ENCODE peak calls at places on chromosomes 3 and 15, in four cellular contexts. O, L, M and J are unnamed samples.

GRCh38 chr3:195075941-195076875 is 194.8 kb downstream of the XXYLT1 start:
- DNase-seq in L (no peak), M (no peak), O (no peak), J (no peak)

GRCh38 chr3:71582612-71583568 is 638 bp downstream of the FOXP1 start:
- DNase-seq in L (no peak), O (peak), M (peak), J (peak)

GRCh38 chr3:99114565-99115291 is 213.2 kb upstream of the DCBLD2 start:
- DNase-seq in O (peak), M (peak), L (no peak), J (no peak)

GRCh38 chr3:62143843-62144450 is 229.4 kb downstream of the FEZF2 start:
- DNase-seq in M (no peak), O (no peak), L (no peak), J (no peak)

GRCh38 chr3:15860014-15860934 is 62.5 kb upstream of the ANKRD28 start:
- DNase-seq in O (peak), M (peak), L (no peak), J (peak)

GRCh38 chr15:63833246-63833696 is 477 bp downstream of the HERC1 start:
- DNase-seq in O (peak), M (peak), L (no peak), J (peak)

GRCh38 chr3:191085091-191085490 is 114.0 kb upstream of the OSTN start:
- DNase-seq in O (no peak), M (no peak), L (no peak), J (no peak)

GRCh38 chr15:67114046-67114445 is 48.6 kb downstream of the SMAD3 start:
- DNase-seq in O (no peak), M (no peak), L (no peak), J (no peak)

GRCh38 chr3:64048631-64049061 is 25.4 kb upstream of the PSMD6 start:
- DNase-seq in O (no peak), L (no peak), M (no peak), J (no peak)

GRCh38 chr3:183492849-183493179 is 62.7 kb downstream of the KLHL6 start:
- DNase-seq in L (no peak), O (no peak), M (no peak), J (no peak)

GRCh38 chr3:40417845-40418543 is 31.0 kb downstream of the ENTPD3 start:
- DNase-seq in O (no peak), L (peak), M (no peak), J (no peak)

GRCh38 chr3:57951106-57951882 is 56.9 kb upstream of the FLNB start:
- DNase-seq in L (no peak), M (no peak), O (peak), J (peak)

GRCh38 chr15:101497484-101498034 is 8.1 kb upstream of the PCSK6 start:
- DNase-seq in M (no peak), O (no peak), L (no peak), J (no peak)

GRCh38 chr15:39118510-39118909 is 462.4 kb upstream of the THBS1 start:
- DNase-seq in O (no peak), L (no peak), M (no peak), J (no peak)

GRCh38 chr3:33115024-33115768 is 1.4 kb downstream of the CRTAP start:
- DNase-seq in O (no peak), L (peak), M (peak), J (peak)

GRCh38 chr3:11136116-11136515 is 18.2 kb upstream of the HRH1 start:
- DNase-seq in L (no peak), O (no peak), M (no peak), J (no peak)

GRCh38 chr15:63843901-63844317 is 10.2 kb upstream of the HERC1 start:
- DNase-seq in M (no peak), O (no peak), L (no peak), J (no peak)

GRCh38 chr15:65376767-65377104 is 1.1 kb downstream of the IGDCC3 start:
- DNase-seq in M (no peak), O (no peak), L (no peak), J (no peak)

GRCh38 chr15:69568621-69569020 is 116.0 kb downstream of the RPLP1 start:
- DNase-seq in M (no peak), L (no peak), O (no peak), J (no peak)

GRCh38 chr3:50605901-50606326 is 5.7 kb downstream of the CISH start:
- DNase-seq in O (no peak), L (no peak), M (no peak), J (peak)

GRCh38 chr15:35667908-35668307 is 121.9 kb upstream of the DPH6 start:
- DNase-seq in L (no peak), O (no peak), M (no peak), J (no peak)

GRCh38 chr3:138349926-138350665 is 1.7 kb downstream of the MRAS start:
- DNase-seq in O (no peak), L (no peak), M (no peak), J (peak)

GRCh38 chr3:52119826-52120225 is 34.4 kb downstream of the POC1A start:
- DNase-seq in O (no peak), M (no peak), L (no peak), J (peak)

GRCh38 chr3:153284282-153284938 is 122.4 kb downstream of the RAP2B start:
- DNase-seq in M (peak), L (peak), O (no peak), J (peak)

DNA sequence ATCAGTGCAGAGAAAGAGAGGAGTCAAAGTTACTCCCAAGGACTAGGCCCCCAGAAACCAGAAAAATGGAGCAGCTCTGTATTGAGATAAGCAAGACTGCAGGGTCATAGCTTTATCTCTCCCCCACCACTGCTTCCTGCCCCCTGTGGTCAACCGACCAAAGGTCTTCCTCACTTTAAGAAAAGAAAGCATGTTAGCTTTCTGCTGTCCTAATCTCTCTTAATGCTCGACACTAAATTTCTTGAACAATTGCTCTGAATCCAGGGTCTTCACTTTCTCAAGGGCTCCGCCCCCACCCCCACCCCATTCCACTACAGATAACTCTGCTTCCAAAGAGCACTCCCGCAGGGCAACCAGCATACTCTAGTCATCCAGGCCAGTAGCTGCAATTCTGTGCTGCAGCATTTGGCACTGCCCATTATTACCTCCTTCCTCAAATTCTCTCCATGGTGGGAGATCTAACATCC is 31.9 kb downstream of the TNIK start:
- DNase-seq in O (no peak), M (no peak), L (no peak), J (no peak)
- TF ChIP-seq CTCF in O (no peak), M (no peak), L (no peak), J (no peak)

GRCh38 chr3:179196700-179197099 is 48.5 kb downstream of the PIK3CA start:
- DNase-seq in L (no peak), M (no peak), O (no peak), J (no peak)
- H3K27ac ChIP-seq in L (no peak), M (no peak), O (no peak), J (no peak)

GRCh38 chr3:65173841-65174240 is 486.0 kb upstream of the ADAMTS9 start:
- DNase-seq in O (no peak), L (no peak), M (no peak), J (no peak)

GRCh38 chr3:65168547-65168946 is 480.7 kb upstream of the ADAMTS9 start:
- DNase-seq in M (no peak), L (no peak), O (no peak), J (no peak)

GRCh38 chr3:65174713-65175112 is 486.9 kb upstream of the ADAMTS9 start:
- DNase-seq in L (no peak), M (no peak), O (no peak), J (no peak)

GRCh38 chr3:65166531-65166930 is 478.7 kb upstream of the ADAMTS9 start:
- DNase-seq in O (no peak), L (no peak), M (no peak), J (no peak)

GRCh38 chr3:65170357-65171090 is 482.7 kb upstream of the ADAMTS9 start:
- DNase-seq in O (peak), L (peak), M (no peak), J (peak)
- TF ChIP-seq CTCF in O (peak), L (peak), M (peak), J (peak)

DNA sequence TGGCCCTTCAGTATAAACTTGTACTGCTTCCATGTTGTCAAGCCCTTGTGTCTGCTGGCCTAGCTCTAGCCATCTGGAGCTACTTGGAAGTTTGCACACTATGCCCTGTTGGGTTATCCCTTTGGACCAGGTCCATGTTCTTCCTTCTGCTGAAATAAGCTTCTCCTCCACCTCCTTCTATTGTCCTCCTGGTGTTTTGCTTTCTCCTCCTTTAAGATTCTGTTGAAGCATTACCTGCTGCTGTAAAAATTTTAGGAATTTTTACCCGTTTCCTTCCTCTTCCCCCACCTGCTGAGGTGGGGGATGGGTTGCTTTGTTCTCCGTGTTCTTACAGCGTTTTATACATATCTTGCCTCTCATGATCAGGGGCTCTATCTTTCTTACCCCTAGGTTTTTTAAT is 51.7 kb downstream of the SH3GL3 start:
- DNase-seq in M (no peak), O (no peak), L (no peak), J (no peak)
- H3K27ac ChIP-seq in M (no peak), O (no peak), L (no peak), J (no peak)